ENCODE peak calls at places on chromosomes 4 and X, in seven cellular contexts. J is choroid plexus epithelial cell; W is stimulated activated CD4-positive, alpha-beta T cell treated with anti-CD3 and anti-CD28 coated beads, Interleukin-4, amount 100 ng/mL, for 48 hours; B is pulmonary artery endothelial cell; L is activated T-cell treated with anti-CD3 and anti-CD28 coated beads, Interleukin-2, amount 50 U/mL, for 72 hours; P is IMR-90; E is NCI-H1436. O is an unnamed sample.
A peak's percentile ranks its signal among the peaks of the same experiment; 100 is the strongest.

GRCh38 chr4:142265946-142266345 is 580.2 kb downstream of the INPP4B start:
- DNase-seq in J (no peak), W (no peak), B (no peak), L (no peak), P (no peak), E (no peak), O (no peak)

GRCh38 chr4:2570036-2570435 is 33.6 kb downstream of the FAM193A start:
- DNase-seq in J (no peak), W (no peak), B (no peak), L (no peak), P (no peak), E (no peak), O (no peak)

GRCh38 chrX:107552976-107553375 is 75.3 kb upstream of the PRPS1 start:
- DNase-seq in J (no peak), W (no peak), B (no peak), L (no peak), P (no peak), E (no peak), O (no peak)

GRCh38 chrX:48720580-48721240 is 24.2 kb downstream of the SUV39H1 start:
- DNase-seq in J (no peak), W (no peak), B (no peak), L (no peak), P (no peak), E (no peak), O (no peak)

GRCh38 chr4:47217884-47218283 is 186.5 kb downstream of the GABRB1 start:
- DNase-seq in J (no peak), W (no peak), B (no peak), L (no peak), P (no peak), E (no peak), O (no peak)

GRCh38 chr4:147731611-147732515 is at the start of gene ARHGAP10:
- DNase-seq in J (peak; percentile 72), W (peak; percentile 46), B (no peak), L (peak; percentile 81), P (peak; percentile 82), E (peak; percentile 39), O (peak; percentile 49)

GRCh38 chr4:70991596-70991995 is 1.9 kb upstream of the DCK start:
- DNase-seq in J (no peak), W (no peak), B (no peak), L (no peak), P (no peak), E (no peak), O (no peak)

GRCh38 chrX:101407167-101407747 is 468 bp downstream of the GLA start:
- DNase-seq in J (no peak), W (no peak), B (no peak), L (no peak), P (no peak), E (no peak), O (no peak)

GRCh38 chr4:152935138-152935537 is 985 bp upstream of the FHDC1 start:
- DNase-seq in J (no peak), W (no peak), B (no peak), L (peak; percentile 34), P (no peak), E (no peak), O (peak; percentile 25)

GRCh38 chrX:13938053-13938765 is 91.5 kb downstream of the GEMIN8 start:
- DNase-seq in J (no peak), W (no peak), B (no peak), L (peak; percentile 2), P (peak; percentile 2), E (peak; percentile 15), O (no peak)

GRCh38 chrX:101759000-101759399 is 99.3 kb upstream of the ARMCX2 start:
- DNase-seq in J (peak; percentile 73), W (peak; percentile 1), B (peak; percentile 10), L (peak; percentile 32), P (peak; percentile 49), E (peak; percentile 6), O (peak; percentile 1)

GRCh38 chr4:152735302-152735917 is 44.1 kb downstream of the TIGD4 start:
- DNase-seq in J (peak; percentile 60), W (no peak), B (no peak), L (no peak), P (peak; percentile 11), E (peak; percentile 33), O (no peak)

GRCh38 chr4:106062452-106062875 is 167.2 kb downstream of the NPNT start:
- DNase-seq in J (peak; percentile 94), W (no peak), B (peak; percentile 36), L (no peak), P (peak; percentile 70), E (no peak), O (no peak)

GRCh38 chrX:149487292-149487691 is 17.8 kb downstream of the IDS start:
- DNase-seq in J (no peak), W (no peak), B (no peak), L (peak; percentile 18), P (no peak), E (no peak), O (no peak)

GRCh38 chrX:34956915-34957314 is 14.3 kb downstream of the FAM47B start:
- DNase-seq in J (peak; percentile 60), W (no peak), B (no peak), L (no peak), P (peak; percentile 52), E (no peak), O (no peak)

GRCh38 chrX:70171636-70172035 is 5.6 kb upstream of the DGAT2L6 start:
- DNase-seq in J (no peak), W (no peak), B (no peak), L (no peak), P (peak; percentile 21), E (no peak), O (no peak)